ENCODE peak calls at places on chromosomes 2 and 18, in five cellular contexts. B is transverse colon; U is MV-4-11; O is activated T-helper 1 cell treated with anti-CD3 and anti-CD28 coated beads, Interleukin-12 subunit alpha, Interleukin-12 subunit beta, Interleukin-2, Interleukin-4 antibody, amounts not matched to agents 30 ng/mL and 10 ng/mL and 1 ng/mL, durations not matched to agents 14 hours and 24 hours and 36 hours; X is activated naive CD4-positive, alpha-beta T cell. G is an unnamed sample.

GRCh38 chr18:49082714-49083688 is 132.2 kb upstream of the SMAD7 start:
- DNase-seq in U (no peak), B (no peak), X (no peak), O (no peak), G (no peak)

GRCh38 chr2:96809951-96810782 is 5.9 kb upstream of the CNNM3 start:
- DNase-seq in O (no peak), X (no peak), B (no peak), U (no peak), G (no peak)

GRCh38 chr2:238875161-238875530 is 27.3 kb downstream of the TWIST2 start:
- DNase-seq in B (peak; percentile 32), X (no peak), U (no peak), O (no peak), G (no peak)

GRCh38 chr2:37582371-37582770 is 89.1 kb downstream of the CDC42EP3 start:
- DNase-seq in X (no peak), U (no peak), O (no peak), B (no peak), G (no peak)

GRCh38 chr2:183149489-183149888 is 25.2 kb downstream of the NUP35 start:
- DNase-seq in U (no peak), O (no peak), B (no peak), X (no peak), G (no peak)

GRCh38 chr2:111661286-111661940 is 222.6 kb downstream of the ANAPC1 start:
- DNase-seq in U (no peak), O (no peak), X (no peak), B (no peak), G (no peak)

GRCh38 chr2:23656597-23656973 is 270.3 kb downstream of the ATAD2B start:
- DNase-seq in O (no peak), X (no peak), B (no peak), U (no peak), G (no peak)

GRCh38 chr2:123870877-123871276 is 154.2 kb upstream of the CNTNAP5 start:
- DNase-seq in O (no peak), U (no peak), X (no peak), B (no peak), G (no peak)

GRCh38 chr2:24824071-24824588 is 30.9 kb downstream of the CENPO start:
- DNase-seq in B (no peak), O (no peak), X (no peak), U (no peak), G (no peak)

GRCh38 chr18:37669991-37670534 is 104.5 kb upstream of the CELF4 start:
- DNase-seq in X (no peak), O (no peak), U (no peak), B (no peak), G (no peak)

GRCh38 chr2:22929998-22930397 is 455.0 kb upstream of the KLHL29 start:
- DNase-seq in O (no peak), U (no peak), X (no peak), B (no peak), G (no peak)

GRCh38 chr2:238081150-238081549 is 19.0 kb upstream of the ESPNL start:
- DNase-seq in B (no peak), U (no peak), O (no peak), X (no peak), G (no peak)

GRCh38 chr18:77068321-77068841 is 64.2 kb downstream of the MBP start:
- DNase-seq in B (no peak), O (peak; percentile 31), U (peak; percentile 25), X (no peak), G (no peak)

GRCh38 chr2:160126756-160127155 is 64.3 kb upstream of the PLA2R1 start:
- DNase-seq in U (no peak), O (no peak), B (no peak), X (no peak), G (no peak)

GRCh38 chr2:145723872-145724271 is 1204.0 kb upstream of the ZEB2 start:
- DNase-seq in X (no peak), U (no peak), O (no peak), B (no peak), G (no peak)

G was measured in natural killer cell treated with Interleukin-12 subunit alpha and Interleukin-12 subunit beta and Interleukin-15 and Interleukin-18, amount 100 ng/mL, for 72 hours.